ENCODE peak calls at places on chromosomes 5 and 9, in nine cellular contexts. One of them, this sample, is unnamed.
A peak's percentile ranks its signal among the peaks of the same experiment; 100 is the strongest.

GRCh38 chr9:79619930-79620329 is 48.2 kb downstream of the TLE4 start:
- DNase-seq in psoas muscle: no peak
- DNase-seq in transverse colon: no peak
- DNase-seq in thoracic aorta: no peak
- DNase-seq in neural progenitor cell: no peak
- DNase-seq in A549: no peak
- DNase-seq in adrenal gland: no peak
- DNase-seq in GM23338: no peak
- DNase-seq in PC-3: peak; percentile 33
- DNase-seq in this sample: no peak

GRCh38 chr5:116756531-116756930 is 181.9 kb upstream of the SEMA6A start:
- DNase-seq in psoas muscle: no peak
- DNase-seq in transverse colon: no peak
- DNase-seq in thoracic aorta: no peak
- DNase-seq in neural progenitor cell: no peak
- DNase-seq in A549: no peak
- DNase-seq in adrenal gland: no peak
- DNase-seq in GM23338: no peak
- DNase-seq in PC-3: no peak
- DNase-seq in this sample: no peak

GRCh38 chr5:133637206-133637605 is 24.9 kb upstream of the FSTL4 start:
- DNase-seq in psoas muscle: no peak
- DNase-seq in transverse colon: no peak
- DNase-seq in thoracic aorta: no peak
- DNase-seq in neural progenitor cell: no peak
- DNase-seq in A549: no peak
- DNase-seq in adrenal gland: no peak
- DNase-seq in GM23338: no peak
- DNase-seq in PC-3: no peak
- DNase-seq in this sample: no peak

GRCh38 chr5:113179156-113179555 is 202.6 kb downstream of the DCP2 start:
- DNase-seq in psoas muscle: no peak
- DNase-seq in transverse colon: no peak
- DNase-seq in thoracic aorta: no peak
- DNase-seq in neural progenitor cell: no peak
- DNase-seq in A549: no peak
- DNase-seq in adrenal gland: no peak
- DNase-seq in GM23338: no peak
- DNase-seq in PC-3: no peak
- DNase-seq in this sample: no peak

GRCh38 chr9:136532799-136533774 is 12.8 kb downstream of the NOTCH1 start:
- DNase-seq in psoas muscle: no peak
- DNase-seq in transverse colon: no peak
- DNase-seq in thoracic aorta: no peak
- DNase-seq in neural progenitor cell: no peak
- DNase-seq in A549: no peak
- DNase-seq in adrenal gland: no peak
- DNase-seq in GM23338: no peak
- DNase-seq in PC-3: no peak
- DNase-seq in this sample: no peak

GRCh38 chr9:74942801-74943200 is 9.9 kb downstream of the C9orf40 start:
- DNase-seq in psoas muscle: no peak
- DNase-seq in transverse colon: no peak
- DNase-seq in thoracic aorta: no peak
- DNase-seq in neural progenitor cell: no peak
- DNase-seq in A549: no peak
- DNase-seq in adrenal gland: no peak
- DNase-seq in GM23338: no peak
- DNase-seq in PC-3: no peak
- DNase-seq in this sample: no peak

GRCh38 chr5:74342189-74342588 is 298.3 kb downstream of the ENC1 start:
- DNase-seq in psoas muscle: no peak
- DNase-seq in transverse colon: no peak
- DNase-seq in thoracic aorta: no peak
- DNase-seq in neural progenitor cell: no peak
- DNase-seq in A549: no peak
- DNase-seq in adrenal gland: no peak
- DNase-seq in GM23338: no peak
- DNase-seq in PC-3: no peak
- DNase-seq in this sample: no peak

GRCh38 chr5:63125862-63126261 is 547.2 kb downstream of the LRRC70 start:
- DNase-seq in psoas muscle: no peak
- DNase-seq in transverse colon: no peak
- DNase-seq in thoracic aorta: no peak
- DNase-seq in neural progenitor cell: no peak
- DNase-seq in A549: peak; percentile 28
- DNase-seq in adrenal gland: no peak
- DNase-seq in GM23338: peak; percentile 62
- DNase-seq in PC-3: peak; percentile 56
- DNase-seq in this sample: no peak

GRCh38 chr5:5371943-5372342 is 50.5 kb upstream of the ICE1 start:
- DNase-seq in psoas muscle: no peak
- DNase-seq in transverse colon: no peak
- DNase-seq in thoracic aorta: no peak
- DNase-seq in neural progenitor cell: peak; percentile 25
- DNase-seq in A549: no peak
- DNase-seq in adrenal gland: no peak
- DNase-seq in GM23338: no peak
- DNase-seq in PC-3: no peak
- DNase-seq in this sample: no peak

GRCh38 chr9:30711591-30711990 is 1672.9 kb upstream of the ACO1 start:
- DNase-seq in psoas muscle: no peak
- DNase-seq in transverse colon: no peak
- DNase-seq in thoracic aorta: no peak
- DNase-seq in neural progenitor cell: no peak
- DNase-seq in A549: no peak
- DNase-seq in adrenal gland: no peak
- DNase-seq in GM23338: no peak
- DNase-seq in PC-3: no peak
- DNase-seq in this sample: no peak

GRCh38 chr9:7093040-7093439 is 335.3 kb downstream of the KDM4C start:
- DNase-seq in psoas muscle: no peak
- DNase-seq in transverse colon: no peak
- DNase-seq in thoracic aorta: no peak
- DNase-seq in neural progenitor cell: no peak
- DNase-seq in A549: no peak
- DNase-seq in adrenal gland: no peak
- DNase-seq in GM23338: no peak
- DNase-seq in PC-3: no peak
- DNase-seq in this sample: no peak

DNA sequence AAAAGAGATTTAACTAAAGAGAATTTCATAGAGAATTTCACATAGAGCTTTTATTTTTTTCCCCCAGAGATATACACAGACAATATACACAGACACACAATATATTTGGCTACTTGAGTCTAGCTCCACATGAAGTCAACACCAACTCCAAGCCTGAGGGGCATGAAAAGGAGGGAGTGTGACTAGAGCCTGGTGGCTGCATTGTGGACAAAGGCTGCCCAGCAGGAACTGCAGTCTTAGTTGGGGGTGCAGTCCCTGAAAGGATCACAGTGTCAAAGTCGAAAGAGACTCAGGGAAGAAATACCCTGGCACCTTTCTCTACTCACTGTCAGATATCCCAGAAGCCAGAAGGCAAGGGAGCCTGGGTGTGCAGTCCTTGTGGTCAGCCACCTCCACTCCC is 231.6 kb upstream of the RPS23 start:
- DNase-seq in psoas muscle: no peak
- DNase-seq in transverse colon: no peak
- DNase-seq in thoracic aorta: no peak
- DNase-seq in neural progenitor cell: peak; percentile 12
- DNase-seq in A549: no peak
- DNase-seq in adrenal gland: no peak
- DNase-seq in GM23338: peak; percentile 19
- DNase-seq in PC-3: no peak
- DNase-seq in this sample: no peak
- H3K4me3 ChIP-seq in psoas muscle: no peak overlapping the region
- H3K4me3 ChIP-seq in transverse colon: no peak overlapping the region
- H3K4me3 ChIP-seq in thoracic aorta: no peak overlapping the region
- H3K4me3 ChIP-seq in neural progenitor cell: no peak overlapping the region
- H3K4me3 ChIP-seq in A549: no peak overlapping the region
- H3K4me3 ChIP-seq in adrenal gland: no peak overlapping the region
- H3K4me3 ChIP-seq in GM23338: no peak overlapping the region
- H3K4me3 ChIP-seq in PC-3: no peak overlapping the region
- H3K4me3 ChIP-seq in this sample: no peak overlapping the region

GRCh38 chr9:20689833-20690232 is 5.8 kb downstream of the FOCAD start:
- DNase-seq in psoas muscle: no peak
- DNase-seq in transverse colon: no peak
- DNase-seq in thoracic aorta: no peak
- DNase-seq in neural progenitor cell: no peak
- DNase-seq in A549: no peak
- DNase-seq in adrenal gland: no peak
- DNase-seq in GM23338: no peak
- DNase-seq in PC-3: no peak
- DNase-seq in this sample: no peak
- H3K4me1 ChIP-seq in psoas muscle: peaks cover 37% of the 10 kb centered on the region
- H3K4me1 ChIP-seq in transverse colon: peaks cover 19% of the 10 kb centered on the region
- H3K4me1 ChIP-seq in thoracic aorta: peaks cover 11% of the 10 kb centered on the region
- H3K4me1 ChIP-seq in neural progenitor cell: peaks cover 25% of the 10 kb centered on the region
- H3K4me1 ChIP-seq in A549: peaks cover 12% of the 10 kb centered on the region
- H3K4me1 ChIP-seq in adrenal gland: peaks cover 35% of the 10 kb centered on the region
- H3K4me1 ChIP-seq in GM23338: peaks cover 36% of the 10 kb centered on the region
- H3K4me1 ChIP-seq in PC-3: peaks cover 17% of the 10 kb centered on the region
- H3K4me1 ChIP-seq in this sample: peaks cover 74% of the 10 kb centered on the region

GRCh38 chr5:82031220-82032119 is 59.6 kb downstream of the ATG10 start:
- DNase-seq in psoas muscle: no peak
- DNase-seq in transverse colon: no peak
- DNase-seq in thoracic aorta: no peak
- DNase-seq in neural progenitor cell: peak; percentile 68
- DNase-seq in A549: no peak
- DNase-seq in adrenal gland: no peak
- DNase-seq in GM23338: peak; percentile 69
- DNase-seq in PC-3: no peak
- DNase-seq in this sample: no peak
- TF ChIP-seq CTCF in psoas muscle: no peak
- TF ChIP-seq CTCF in transverse colon: no peak
- TF ChIP-seq CTCF in thoracic aorta: no peak
- TF ChIP-seq CTCF in neural progenitor cell: no peak
- TF ChIP-seq CTCF in A549: no peak
- TF ChIP-seq CTCF in adrenal gland: no peak
- TF ChIP-seq CTCF in GM23338: no peak
- TF ChIP-seq CTCF in PC-3: no peak
- TF ChIP-seq CTCF in this sample: no peak

GRCh38 chr5:129903466-129904101 is 681 bp upstream of the CHSY3 start:
- DNase-seq in psoas muscle: no peak
- DNase-seq in transverse colon: no peak
- DNase-seq in thoracic aorta: no peak
- DNase-seq in neural progenitor cell: peak; percentile 33
- DNase-seq in A549: no peak
- DNase-seq in adrenal gland: no peak
- DNase-seq in GM23338: peak; percentile 30
- DNase-seq in PC-3: no peak
- DNase-seq in this sample: no peak

GRCh38 chr5:129904667-129905466 is 602 bp downstream of the CHSY3 start:
- DNase-seq in psoas muscle: peak; percentile 61
- DNase-seq in transverse colon: peak; percentile 11
- DNase-seq in thoracic aorta: no peak
- DNase-seq in neural progenitor cell: peak; percentile 62
- DNase-seq in A549: no peak
- DNase-seq in adrenal gland: peak; percentile 18
- DNase-seq in GM23338: peak; percentile 45
- DNase-seq in PC-3: no peak
- DNase-seq in this sample: peak; percentile 19

GRCh38 chr5:129904102-129904666 is at the start of gene CHSY3:
- DNase-seq in psoas muscle: peak; percentile 92
- DNase-seq in transverse colon: peak; percentile 78
- DNase-seq in thoracic aorta: peak; percentile 67
- DNase-seq in neural progenitor cell: peak; percentile 91
- DNase-seq in A549: peak; percentile 40
- DNase-seq in adrenal gland: peak; percentile 85
- DNase-seq in GM23338: peak; percentile 84
- DNase-seq in PC-3: peak; percentile 54
- DNase-seq in this sample: peak; percentile 84

GRCh38 chr5:129906177-129906887 is 2.1 kb downstream of the CHSY3 start:
- DNase-seq in psoas muscle: no peak
- DNase-seq in transverse colon: peak; percentile 9
- DNase-seq in thoracic aorta: no peak
- DNase-seq in neural progenitor cell: peak; percentile 42
- DNase-seq in A549: no peak
- DNase-seq in adrenal gland: no peak
- DNase-seq in GM23338: peak; percentile 42
- DNase-seq in PC-3: no peak
- DNase-seq in this sample: no peak

GRCh38 chr5:129905467-129906176 is 1.4 kb downstream of the CHSY3 start:
- DNase-seq in psoas muscle: peak; percentile 46
- DNase-seq in transverse colon: no peak
- DNase-seq in thoracic aorta: no peak
- DNase-seq in neural progenitor cell: peak; percentile 74
- DNase-seq in A549: no peak
- DNase-seq in adrenal gland: no peak
- DNase-seq in GM23338: peak; percentile 74
- DNase-seq in PC-3: no peak
- DNase-seq in this sample: no peak
- H3K4me3 ChIP-seq in psoas muscle: peak overlapping the region; percentile 74
- H3K4me3 ChIP-seq in transverse colon: peak overlapping the region; percentile 52
- H3K4me3 ChIP-seq in thoracic aorta: peak overlapping the region; percentile 84
- H3K4me3 ChIP-seq in neural progenitor cell: peak overlapping the region; percentile 64
- H3K4me3 ChIP-seq in A549: peak overlapping the region; percentile 72
- H3K4me3 ChIP-seq in adrenal gland: no peak overlapping the region
- H3K4me3 ChIP-seq in GM23338: peak overlapping the region; percentile 83
- H3K4me3 ChIP-seq in PC-3: peak overlapping the region; percentile 69
- H3K4me3 ChIP-seq in this sample: peak overlapping the region; percentile 82